ENCODE peak calls at places on chromosomes 3 and 15, in nine cellular contexts. One of them, this sample, is unnamed.

GRCh38 chr3:55885721-55886120 is 398.6 kb upstream of the WNT5A start:
- DNase-seq in heart left ventricle: no peak
- DNase-seq in cardiac fibroblast: peak; percentile 37
- DNase-seq in epithelial cell of esophagus: peak; percentile 83
- DNase-seq in prostate gland: no peak
- DNase-seq in lower leg skin: no peak
- DNase-seq in gastrocnemius medialis: no peak
- DNase-seq in thoracic aorta: no peak
- DNase-seq in suprapubic skin: no peak
- DNase-seq in this sample: peak; percentile 41

GRCh38 chr3:72247645-72248388 is 462.9 kb upstream of the PROK2 start:
- DNase-seq in gastrocnemius medialis: no peak
- DNase-seq in suprapubic skin: no peak
- DNase-seq in lower leg skin: peak; percentile 57
- DNase-seq in thoracic aorta: no peak
- DNase-seq in heart left ventricle: peak; percentile 51
- DNase-seq in prostate gland: peak; percentile 34
- DNase-seq in epithelial cell of esophagus: no peak
- DNase-seq in cardiac fibroblast: no peak
- DNase-seq in this sample: no peak

GRCh38 chr15:71424765-71425164 is 309.5 kb downstream of the THSD4 start:
- DNase-seq in cardiac fibroblast: peak; percentile 37
- DNase-seq in heart left ventricle: no peak
- DNase-seq in gastrocnemius medialis: no peak
- DNase-seq in prostate gland: no peak
- DNase-seq in thoracic aorta: no peak
- DNase-seq in suprapubic skin: no peak
- DNase-seq in epithelial cell of esophagus: no peak
- DNase-seq in lower leg skin: no peak
- DNase-seq in this sample: no peak

GRCh38 chr15:95604634-95605036 is 725.9 kb upstream of the NR2F2 start:
- DNase-seq in cardiac fibroblast: peak; percentile 70
- DNase-seq in lower leg skin: no peak
- DNase-seq in epithelial cell of esophagus: peak; percentile 35
- DNase-seq in suprapubic skin: no peak
- DNase-seq in gastrocnemius medialis: no peak
- DNase-seq in thoracic aorta: no peak
- DNase-seq in heart left ventricle: no peak
- DNase-seq in prostate gland: no peak
- DNase-seq in this sample: peak; percentile 78

GRCh38 chr3:17151598-17152373 is 267.0 kb downstream of the PLCL2 start:
- DNase-seq in suprapubic skin: no peak
- DNase-seq in epithelial cell of esophagus: no peak
- DNase-seq in lower leg skin: no peak
- DNase-seq in gastrocnemius medialis: no peak
- DNase-seq in heart left ventricle: no peak
- DNase-seq in cardiac fibroblast: no peak
- DNase-seq in prostate gland: no peak
- DNase-seq in thoracic aorta: no peak
- DNase-seq in this sample: no peak

GRCh38 chr3:45962033-45962432 is 18.8 kb downstream of the CXCR6 start:
- DNase-seq in epithelial cell of esophagus: no peak
- DNase-seq in gastrocnemius medialis: no peak
- DNase-seq in suprapubic skin: no peak
- DNase-seq in thoracic aorta: no peak
- DNase-seq in heart left ventricle: no peak
- DNase-seq in prostate gland: no peak
- DNase-seq in lower leg skin: peak; percentile 17
- DNase-seq in cardiac fibroblast: no peak
- DNase-seq in this sample: no peak

GRCh38 chr3:143901105-143901504 is 52.8 kb upstream of the SLC9A9 start:
- DNase-seq in suprapubic skin: no peak
- DNase-seq in lower leg skin: no peak
- DNase-seq in prostate gland: no peak
- DNase-seq in cardiac fibroblast: peak; percentile 91
- DNase-seq in heart left ventricle: no peak
- DNase-seq in epithelial cell of esophagus: peak; percentile 92
- DNase-seq in gastrocnemius medialis: no peak
- DNase-seq in thoracic aorta: no peak
- DNase-seq in this sample: peak; percentile 83

GRCh38 chr3:126671521-126671920 is 16.6 kb upstream of the TXNRD3 start:
- DNase-seq in gastrocnemius medialis: no peak
- DNase-seq in heart left ventricle: no peak
- DNase-seq in epithelial cell of esophagus: no peak
- DNase-seq in thoracic aorta: no peak
- DNase-seq in prostate gland: no peak
- DNase-seq in cardiac fibroblast: no peak
- DNase-seq in suprapubic skin: no peak
- DNase-seq in lower leg skin: no peak
- DNase-seq in this sample: no peak

GRCh38 chr15:25690673-25691543 is 172.2 kb downstream of the ATP10A start:
- DNase-seq in epithelial cell of esophagus: peak; percentile 24
- DNase-seq in prostate gland: no peak
- DNase-seq in heart left ventricle: no peak
- DNase-seq in cardiac fibroblast: peak; percentile 83
- DNase-seq in suprapubic skin: peak; percentile 55
- DNase-seq in lower leg skin: peak; percentile 83
- DNase-seq in thoracic aorta: no peak
- DNase-seq in gastrocnemius medialis: no peak
- DNase-seq in this sample: peak; percentile 78

GRCh38 chr15:77710171-77710570 is 77.5 kb upstream of the LINGO1 start:
- DNase-seq in gastrocnemius medialis: no peak
- DNase-seq in epithelial cell of esophagus: no peak
- DNase-seq in cardiac fibroblast: no peak
- DNase-seq in lower leg skin: no peak
- DNase-seq in thoracic aorta: no peak
- DNase-seq in heart left ventricle: no peak
- DNase-seq in suprapubic skin: no peak
- DNase-seq in prostate gland: no peak
- DNase-seq in this sample: no peak

GRCh38 chr3:101803939-101804338 is 24.9 kb downstream of the NXPE3 start:
- DNase-seq in prostate gland: no peak
- DNase-seq in lower leg skin: no peak
- DNase-seq in cardiac fibroblast: no peak
- DNase-seq in suprapubic skin: no peak
- DNase-seq in gastrocnemius medialis: no peak
- DNase-seq in heart left ventricle: no peak
- DNase-seq in epithelial cell of esophagus: no peak
- DNase-seq in thoracic aorta: no peak
- DNase-seq in this sample: no peak

DNA sequence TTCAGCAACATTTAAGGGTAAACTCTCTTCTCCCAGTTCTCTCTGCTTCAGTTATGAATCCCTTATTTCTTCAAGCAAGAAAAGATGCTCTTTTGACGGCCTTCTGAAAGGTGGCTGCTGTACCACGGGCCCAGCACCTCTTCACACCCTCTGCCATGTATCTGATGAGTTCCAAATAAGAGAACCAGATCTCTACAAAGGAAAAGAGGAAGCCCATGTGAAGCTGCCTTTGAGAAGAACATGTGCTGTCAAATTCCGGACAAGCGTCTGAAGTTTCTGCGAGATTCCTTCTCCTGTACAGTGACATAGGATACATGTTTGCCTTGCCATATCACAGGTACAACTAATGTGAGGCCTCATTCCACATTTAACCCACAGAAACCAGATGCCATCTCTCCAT is 59.2 kb downstream of the SH3BP5 start:
- DNase-seq in epithelial cell of esophagus: no peak
- DNase-seq in suprapubic skin: peak; percentile 39
- DNase-seq in heart left ventricle: no peak
- DNase-seq in lower leg skin: peak; percentile 29
- DNase-seq in prostate gland: no peak
- DNase-seq in cardiac fibroblast: no peak
- DNase-seq in thoracic aorta: no peak
- DNase-seq in gastrocnemius medialis: no peak
- DNase-seq in this sample: no peak
- H3K4me3 ChIP-seq in epithelial cell of esophagus: no peak overlapping the region
- H3K4me3 ChIP-seq in suprapubic skin: no peak overlapping the region
- H3K4me3 ChIP-seq in heart left ventricle: no peak overlapping the region
- H3K4me3 ChIP-seq in lower leg skin: no peak overlapping the region
- H3K4me3 ChIP-seq in prostate gland: no peak overlapping the region
- H3K4me3 ChIP-seq in cardiac fibroblast: no peak overlapping the region
- H3K4me3 ChIP-seq in thoracic aorta: no peak overlapping the region
- H3K4me3 ChIP-seq in gastrocnemius medialis: no peak overlapping the region
- H3K4me3 ChIP-seq in this sample: no peak overlapping the region

GRCh38 chr3:69921651-69922050 is 77.9 kb upstream of the SAMMSON start:
- DNase-seq in thoracic aorta: no peak
- DNase-seq in prostate gland: no peak
- DNase-seq in epithelial cell of esophagus: no peak
- DNase-seq in lower leg skin: no peak
- DNase-seq in cardiac fibroblast: no peak
- DNase-seq in heart left ventricle: no peak
- DNase-seq in suprapubic skin: no peak
- DNase-seq in gastrocnemius medialis: no peak
- DNase-seq in this sample: no peak
- TF ChIP-seq CTCF in thoracic aorta: no peak
- TF ChIP-seq CTCF in prostate gland: no peak
- TF ChIP-seq CTCF in epithelial cell of esophagus: no peak
- TF ChIP-seq CTCF in lower leg skin: no peak
- TF ChIP-seq CTCF in cardiac fibroblast: no peak
- TF ChIP-seq CTCF in heart left ventricle: no peak
- TF ChIP-seq CTCF in suprapubic skin: no peak
- TF ChIP-seq CTCF in gastrocnemius medialis: no peak
- TF ChIP-seq CTCF in this sample: no peak

DNA sequence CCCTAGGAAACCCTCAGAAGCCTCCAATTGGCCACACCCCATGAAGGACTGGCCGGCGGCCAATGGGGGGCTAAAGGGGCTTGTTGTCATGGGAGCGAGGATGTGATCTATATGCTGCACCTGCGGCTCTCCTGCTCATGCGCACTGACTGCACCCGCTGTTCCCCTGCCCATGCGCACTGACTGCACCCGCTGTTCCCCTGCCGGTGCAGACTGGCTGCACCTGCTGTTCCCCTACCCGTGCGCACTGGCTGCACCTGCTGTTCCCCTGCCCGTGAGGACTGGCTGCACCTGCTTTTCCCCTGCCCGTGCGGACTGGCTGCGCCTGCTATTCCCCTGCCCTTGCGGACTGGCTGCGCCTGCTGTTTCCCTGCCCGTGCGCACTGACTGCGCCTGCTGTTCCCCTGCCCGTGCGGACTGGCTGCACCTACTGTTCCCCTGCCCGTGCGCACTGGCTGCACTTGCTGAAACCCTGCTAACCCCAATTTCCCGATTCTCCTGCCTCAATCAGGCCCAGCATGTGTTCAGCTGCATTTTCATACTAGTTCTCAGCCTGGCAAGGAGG is 16.8 kb upstream of the MCCC1 start:
- DNase-seq in heart left ventricle: no peak
- DNase-seq in prostate gland: peak; percentile 39
- DNase-seq in gastrocnemius medialis: peak; percentile 39
- DNase-seq in thoracic aorta: no peak
- DNase-seq in cardiac fibroblast: no peak
- DNase-seq in lower leg skin: no peak
- DNase-seq in suprapubic skin: no peak
- DNase-seq in epithelial cell of esophagus: peak; percentile 44
- DNase-seq in this sample: peak; percentile 18
- H3K4me3 ChIP-seq in heart left ventricle: peak overlapping the region; percentile 9
- H3K4me3 ChIP-seq in prostate gland: peak overlapping the region; percentile 10
- H3K4me3 ChIP-seq in gastrocnemius medialis: no peak overlapping the region
- H3K4me3 ChIP-seq in thoracic aorta: peak overlapping the region; percentile 31
- H3K4me3 ChIP-seq in cardiac fibroblast: no peak overlapping the region
- H3K4me3 ChIP-seq in lower leg skin: no peak overlapping the region
- H3K4me3 ChIP-seq in suprapubic skin: peak overlapping the region; percentile 23
- H3K4me3 ChIP-seq in epithelial cell of esophagus: peak overlapping the region; percentile 7
- H3K4me3 ChIP-seq in this sample: no peak overlapping the region

DNA sequence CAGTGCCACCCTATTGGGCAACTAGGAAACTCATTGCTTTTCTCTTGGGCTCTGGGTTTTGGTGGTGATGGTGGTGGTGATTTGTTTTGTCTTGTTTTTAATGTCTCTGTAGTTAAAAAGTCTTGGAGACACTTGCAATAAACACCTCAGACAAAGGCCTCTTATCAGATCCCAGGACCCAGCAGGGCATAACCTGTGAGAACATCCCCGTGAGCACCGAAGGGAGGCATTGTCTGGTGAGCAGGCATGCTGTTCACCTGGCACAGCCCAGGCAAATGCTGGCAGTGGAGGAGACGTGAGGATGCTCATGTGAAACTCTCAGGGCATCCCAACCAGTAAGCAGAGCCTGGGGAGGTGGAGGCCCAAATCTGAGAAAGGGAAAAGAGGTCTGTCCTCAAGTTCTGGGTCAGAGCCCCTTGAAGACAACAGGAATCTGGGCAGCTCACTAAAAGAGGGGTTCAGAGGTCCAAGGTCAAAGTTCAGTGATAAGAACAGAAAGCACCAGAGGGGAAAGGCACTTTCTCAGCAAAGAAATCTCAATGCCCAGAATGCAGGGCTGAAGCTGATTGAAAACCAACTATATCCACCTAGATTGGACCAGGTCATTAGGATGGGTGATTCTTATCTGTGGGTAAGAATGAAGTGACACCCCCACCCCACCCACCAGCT is 27.7 kb downstream of the C2CD4B start:
- DNase-seq in epithelial cell of esophagus: no peak
- DNase-seq in heart left ventricle: no peak
- DNase-seq in prostate gland: no peak
- DNase-seq in suprapubic skin: no peak
- DNase-seq in gastrocnemius medialis: no peak
- DNase-seq in thoracic aorta: no peak
- DNase-seq in cardiac fibroblast: no peak
- DNase-seq in lower leg skin: no peak
- DNase-seq in this sample: no peak
- TF ChIP-seq CTCF in epithelial cell of esophagus: no peak
- TF ChIP-seq CTCF in heart left ventricle: no peak
- TF ChIP-seq CTCF in prostate gland: no peak
- TF ChIP-seq CTCF in suprapubic skin: no peak
- TF ChIP-seq CTCF in gastrocnemius medialis: no peak
- TF ChIP-seq CTCF in thoracic aorta: no peak
- TF ChIP-seq CTCF in cardiac fibroblast: no peak
- TF ChIP-seq CTCF in lower leg skin: no peak
- TF ChIP-seq CTCF in this sample: no peak

GRCh38 chr3:167649731-167650130 is 4.0 kb downstream of the WDR49 start:
- DNase-seq in heart left ventricle: no peak
- DNase-seq in gastrocnemius medialis: no peak
- DNase-seq in thoracic aorta: no peak
- DNase-seq in suprapubic skin: no peak
- DNase-seq in lower leg skin: no peak
- DNase-seq in epithelial cell of esophagus: no peak
- DNase-seq in prostate gland: no peak
- DNase-seq in cardiac fibroblast: no peak
- DNase-seq in this sample: no peak
- H3K4me3 ChIP-seq in heart left ventricle: no peak overlapping the region
- H3K4me3 ChIP-seq in gastrocnemius medialis: no peak overlapping the region
- H3K4me3 ChIP-seq in thoracic aorta: no peak overlapping the region
- H3K4me3 ChIP-seq in suprapubic skin: no peak overlapping the region
- H3K4me3 ChIP-seq in lower leg skin: no peak overlapping the region
- H3K4me3 ChIP-seq in epithelial cell of esophagus: no peak overlapping the region
- H3K4me3 ChIP-seq in prostate gland: no peak overlapping the region
- H3K4me3 ChIP-seq in cardiac fibroblast: no peak overlapping the region
- H3K4me3 ChIP-seq in this sample: no peak overlapping the region

GRCh38 chr3:142022381-142022780 is 127.0 kb downstream of the TFDP2 start:
- DNase-seq in lower leg skin: no peak
- DNase-seq in cardiac fibroblast: no peak
- DNase-seq in thoracic aorta: no peak
- DNase-seq in epithelial cell of esophagus: no peak
- DNase-seq in suprapubic skin: no peak
- DNase-seq in heart left ventricle: no peak
- DNase-seq in prostate gland: no peak
- DNase-seq in gastrocnemius medialis: no peak
- DNase-seq in this sample: no peak
- TF ChIP-seq CTCF in lower leg skin: no peak
- TF ChIP-seq CTCF in cardiac fibroblast: no peak
- TF ChIP-seq CTCF in thoracic aorta: no peak
- TF ChIP-seq CTCF in epithelial cell of esophagus: no peak
- TF ChIP-seq CTCF in suprapubic skin: no peak
- TF ChIP-seq CTCF in heart left ventricle: no peak
- TF ChIP-seq CTCF in prostate gland: no peak
- TF ChIP-seq CTCF in gastrocnemius medialis: no peak
- TF ChIP-seq CTCF in this sample: no peak

GRCh38 chr15:67833504-67834248 is 6.2 kb downstream of the RNU6-1 start:
- DNase-seq in thoracic aorta: no peak
- DNase-seq in cardiac fibroblast: peak; percentile 50
- DNase-seq in lower leg skin: peak; percentile 89
- DNase-seq in heart left ventricle: no peak
- DNase-seq in suprapubic skin: peak; percentile 63
- DNase-seq in prostate gland: no peak
- DNase-seq in epithelial cell of esophagus: peak; percentile 46
- DNase-seq in gastrocnemius medialis: no peak
- DNase-seq in this sample: no peak
- H3K4me3 ChIP-seq in thoracic aorta: peak overlapping the region; percentile 66
- H3K4me3 ChIP-seq in cardiac fibroblast: no peak overlapping the region
- H3K4me3 ChIP-seq in lower leg skin: no peak overlapping the region
- H3K4me3 ChIP-seq in heart left ventricle: no peak overlapping the region
- H3K4me3 ChIP-seq in suprapubic skin: peak overlapping the region; percentile 51
- H3K4me3 ChIP-seq in prostate gland: peak overlapping the region; percentile 14
- H3K4me3 ChIP-seq in epithelial cell of esophagus: no peak overlapping the region
- H3K4me3 ChIP-seq in gastrocnemius medialis: peak overlapping the region; percentile 26
- H3K4me3 ChIP-seq in this sample: peak overlapping the region; percentile 29